ENCODE peak calls at places on chromosomes 13 and 19, in ten cellular contexts. Y, W, V, G, E, R, N, J, S and L are unnamed samples.

GRCh38 chr13:101955764-101956163 is 446.1 kb downstream of the FGF14 start:
- DNase-seq in Y (no peak), W (no peak), V (no peak), G (no peak), E (no peak), R (no peak), N (no peak), J (no peak), S (no peak), L (no peak)

GRCh38 chr13:114089341-114089740 is 43.1 kb downstream of the RASA3 start:
- DNase-seq in Y (peak), W (peak), V (no peak), G (no peak), E (no peak), R (no peak), N (peak), J (no peak), S (no peak), L (no peak)

GRCh38 chr13:80133631-80134083 is 207.3 kb downstream of the SPRY2 start:
- DNase-seq in Y (no peak), W (no peak), V (no peak), G (no peak), E (no peak), R (no peak), N (no peak), J (no peak), S (no peak), L (no peak)

GRCh38 chr13:51726446-51727185 is 77.3 kb downstream of the DHRS12 start:
- DNase-seq in Y (no peak), W (no peak), V (no peak), G (no peak), E (no peak), R (peak), N (no peak), J (no peak), S (no peak), L (no peak)

GRCh38 chr19:3463039-3463958 is 17.0 kb downstream of the SMIM24 start:
- DNase-seq in Y (no peak), W (no peak), V (peak), G (no peak), E (no peak), R (no peak), N (peak), J (no peak), S (peak), L (no peak)

GRCh38 chr13:61709258-61709657 is 293.6 kb upstream of the PCDH20 start:
- DNase-seq in Y (no peak), W (no peak), V (no peak), G (no peak), E (no peak), R (no peak), N (no peak), J (no peak), S (no peak), L (no peak)

GRCh38 chr13:96053003-96053703 is at the start of gene UGGT2:
- DNase-seq in Y (peak), W (peak), V (peak), G (peak), E (peak), R (peak), N (peak), J (peak), S (peak), L (no peak)

GRCh38 chr19:13953021-13953531 is 767 bp downstream of the DCAF15 start:
- DNase-seq in Y (no peak), W (no peak), V (peak), G (no peak), E (no peak), R (no peak), N (peak), J (no peak), S (peak), L (no peak)

GRCh38 chr13:110464547-110465343 is 96.8 kb downstream of the RAB20 start:
- DNase-seq in Y (no peak), W (no peak), V (no peak), G (no peak), E (no peak), R (no peak), N (no peak), J (no peak), S (no peak), L (no peak)

GRCh38 chr19:17075860-17076538 is 422 bp downstream of the MYO9B start:
- DNase-seq in Y (no peak), W (peak), V (peak), G (peak), E (no peak), R (no peak), N (no peak), J (no peak), S (peak), L (peak)

GRCh38 chr19:48844472-48844871 is 8.2 kb upstream of the HSD17B14 start:
- DNase-seq in Y (no peak), W (no peak), V (no peak), G (no peak), E (no peak), R (peak), N (peak), J (peak), S (peak), L (no peak)

GRCh38 chr13:77990973-77991372 is 72.3 kb upstream of the EDNRB start:
- DNase-seq in Y (no peak), W (no peak), V (no peak), G (peak), E (no peak), R (no peak), N (no peak), J (no peak), S (no peak), L (no peak)

GRCh38 chr19:2978467-2978767 is 1.1 kb downstream of the TLE6 start:
- DNase-seq in Y (no peak), W (no peak), V (no peak), G (no peak), E (no peak), R (no peak), N (no peak), J (no peak), S (no peak), L (no peak)

GRCh38 chr13:44734204-44734707 is 158.1 kb upstream of the TSC22D1 start:
- DNase-seq in Y (no peak), W (peak), V (peak), G (no peak), E (no peak), R (peak), N (no peak), J (no peak), S (no peak), L (no peak)

GRCh38 chr13:28819046-28819747 is 942 bp upstream of the MTUS2 start:
- DNase-seq in Y (no peak), W (no peak), V (peak), G (peak), E (no peak), R (no peak), N (no peak), J (no peak), S (peak), L (no peak)

GRCh38 chr13:110010433-110011135 is 224.2 kb upstream of the IRS2 start:
- DNase-seq in Y (no peak), W (no peak), V (no peak), G (no peak), E (no peak), R (no peak), N (no peak), J (no peak), S (no peak), L (no peak)

GRCh38 chr19:37981785-37982475 is 74.9 kb downstream of the SIPA1L3 start:
- DNase-seq in Y (peak), W (no peak), V (peak), G (no peak), E (no peak), R (peak), N (no peak), J (no peak), S (no peak), L (no peak)

GRCh38 chr13:109737046-109737573 is 49.3 kb downstream of the IRS2 start:
- DNase-seq in Y (no peak), W (no peak), V (no peak), G (peak), E (no peak), R (no peak), N (peak), J (no peak), S (no peak), L (no peak)

GRCh38 chr19:8396185-8396562 is 6.0 kb downstream of the RAB11B start:
- DNase-seq in Y (no peak), W (no peak), V (no peak), G (no peak), E (no peak), R (no peak), N (no peak), J (no peak), S (no peak), L (no peak)

GRCh38 chr13:54232700-54233099 is 1204.1 kb downstream of the OLFM4 start:
- DNase-seq in Y (no peak), W (no peak), V (no peak), G (no peak), E (no peak), R (no peak), N (no peak), J (no peak), S (no peak), L (no peak)

GRCh38 chr13:36242761-36243160 is 28.4 kb upstream of the SOHLH2 start:
- DNase-seq in Y (no peak), W (no peak), V (no peak), G (no peak), E (no peak), R (no peak), N (no peak), J (no peak), S (no peak), L (no peak)

GRCh38 chr13:26971990-26972888 is 199.4 kb downstream of the USP12 start:
- DNase-seq in Y (no peak), W (peak), V (peak), G (peak), E (no peak), R (no peak), N (peak), J (peak), S (peak), L (no peak)

GRCh38 chr13:108586826-108587225 is 42.6 kb upstream of the MYO16 start:
- DNase-seq in Y (no peak), W (no peak), V (no peak), G (no peak), E (no peak), R (no peak), N (no peak), J (no peak), S (no peak), L (no peak)
- TF ChIP-seq CTCF in Y (no peak), W (no peak), V (no peak), G (no peak), E (no peak), R (no peak), N (no peak), J (no peak), S (no peak), L (no peak)

GRCh38 chr13:23469901-23470525 is 36.5 kb upstream of the SACS start:
- DNase-seq in Y (no peak), W (no peak), V (peak), G (no peak), E (no peak), R (no peak), N (peak), J (no peak), S (peak), L (no peak)
- H3K27ac ChIP-seq in Y (no peak), W (no peak), V (peak), G (no peak), E (peak), R (no peak), N (peak), J (no peak), S (no peak), L (no peak)

GRCh38 chr13:31827707-31828106 is 88.4 kb downstream of the RXFP2 start:
- DNase-seq in Y (no peak), W (no peak), V (no peak), G (peak), E (no peak), R (no peak), N (peak), J (no peak), S (no peak), L (no peak)

DNA sequence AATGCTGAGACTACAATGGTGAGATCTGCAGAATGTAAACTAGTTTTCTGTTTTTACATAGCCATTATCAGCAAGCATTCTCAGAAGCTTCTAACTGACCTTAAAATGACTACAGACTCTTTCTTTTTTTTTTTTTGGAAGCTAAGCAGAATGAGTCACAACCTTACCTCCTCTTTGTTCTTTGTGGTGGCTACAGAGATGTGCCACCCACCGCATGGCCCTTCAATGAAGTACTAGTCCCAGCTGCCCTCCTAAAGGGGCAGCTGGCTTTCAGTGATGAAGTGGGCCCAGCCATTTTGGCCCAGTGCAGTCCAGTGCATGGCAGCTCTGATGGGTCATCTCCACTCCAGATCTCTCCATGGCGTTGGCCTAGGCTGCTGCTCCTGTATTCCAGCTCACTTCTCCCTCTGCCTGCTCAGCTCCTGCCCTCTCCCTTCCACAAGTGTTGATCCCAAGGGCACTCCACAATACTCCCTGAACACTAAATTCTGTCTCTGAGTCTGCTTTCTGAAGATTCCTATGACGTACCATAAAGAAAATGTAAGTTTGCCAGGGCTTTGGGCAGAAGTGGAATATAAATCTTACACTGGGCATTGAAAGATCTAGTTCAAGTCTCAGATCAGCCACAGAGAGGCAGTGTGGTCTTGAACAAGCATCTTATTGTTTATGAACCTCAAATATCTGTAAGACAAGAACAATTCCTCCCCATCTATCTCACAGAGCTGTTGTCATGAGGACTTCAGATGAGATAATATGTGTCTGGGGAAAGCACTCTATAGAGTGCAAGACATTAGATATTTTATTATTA is 85.6 kb downstream of the RXFP2 start:
- DNase-seq in Y (no peak), W (no peak), V (no peak), G (no peak), E (no peak), R (no peak), N (peak), J (no peak), S (no peak), L (no peak)
- TF ChIP-seq CTCF in Y (peak), W (no peak), V (peak), G (peak), E (peak), R (peak), N (peak), J (no peak), S (no peak), L (peak)

GRCh38 chr13:25267715-25268114 is 19.6 kb downstream of the MTMR6 start:
- DNase-seq in Y (no peak), W (no peak), V (no peak), G (no peak), E (no peak), R (no peak), N (no peak), J (no peak), S (no peak), L (no peak)
- H3K27ac ChIP-seq in Y (peak), W (no peak), V (no peak), G (no peak), E (no peak), R (no peak), N (no peak), J (no peak), S (no peak), L (no peak)